ENCODE peak calls at places on chromosomes 2 and 18, in eight cellular contexts. I, N, X, W, Z, A, T and R are unnamed samples.

GRCh38 chr2:222817628-222818027 is 43.2 kb upstream of the ACSL3 start:
- DNase-seq in I (no peak), N (no peak), W (no peak), X (no peak), T (no peak), A (no peak), Z (no peak), R (no peak)

GRCh38 chr2:149743842-149744468 is 156.4 kb upstream of the MMADHC start:
- DNase-seq in N (no peak), I (peak; percentile 96), T (no peak), W (peak; percentile 97), A (no peak), Z (peak; percentile 78), X (peak; percentile 80), R (peak; percentile 85)

GRCh38 chr18:75043478-75043877 is 165.5 kb downstream of the PTGR3 start:
- DNase-seq in I (no peak), N (no peak), T (no peak), W (no peak), A (no peak), X (no peak), Z (no peak), R (no peak)

GRCh38 chr2:117128471-117128870 is 686.0 kb upstream of the DDX18 start:
- DNase-seq in W (no peak), I (peak; percentile 5), T (no peak), X (peak; percentile 9), N (no peak), Z (no peak), A (no peak), R (no peak)

GRCh38 chr2:117571590-117572349 is 242.7 kb upstream of the DDX18 start:
- DNase-seq in T (no peak), Z (no peak), W (no peak), N (no peak), A (no peak), I (no peak), X (no peak), R (no peak)

GRCh38 chr2:239151201-239152131 is 249.4 kb downstream of the HDAC4 start:
- DNase-seq in W (no peak), N (no peak), Z (no peak), I (no peak), X (no peak), A (no peak), T (peak; percentile 76), R (no peak)

GRCh38 chr18:40371673-40372072 is 1583.4 kb upstream of the PIK3C3 start:
- DNase-seq in N (no peak), I (peak; percentile 79), A (no peak), X (peak; percentile 20), T (no peak), W (peak; percentile 83), Z (peak; percentile 42), R (peak; percentile 45)

GRCh38 chr2:42028571-42029148 is 19.2 kb upstream of the PKDCC start:
- DNase-seq in I (peak; percentile 45), Z (no peak), A (no peak), X (peak; percentile 37), N (no peak), W (no peak), T (no peak), R (peak; percentile 52)

GRCh38 chr2:235868224-235868623 is 300.0 kb downstream of the GBX2 start:
- DNase-seq in Z (no peak), N (no peak), I (no peak), W (peak; percentile 13), A (no peak), X (peak; percentile 62), T (peak; percentile 26), R (peak; percentile 29)

GRCh38 chr2:235863414-235863813 is 304.8 kb downstream of the GBX2 start:
- DNase-seq in W (no peak), T (no peak), I (no peak), N (no peak), X (no peak), A (no peak), Z (no peak), R (no peak)

GRCh38 chr2:235866373-235866772 is 301.8 kb downstream of the GBX2 start:
- DNase-seq in I (peak; percentile 16), W (peak; percentile 16), N (no peak), X (no peak), A (no peak), Z (no peak), T (no peak), R (no peak)

GRCh38 chr2:235864311-235864710 is 303.9 kb downstream of the GBX2 start:
- DNase-seq in T (no peak), W (no peak), N (no peak), A (no peak), I (no peak), X (no peak), Z (no peak), R (no peak)

GRCh38 chr2:235864746-235865535 is 303.2 kb downstream of the GBX2 start:
- DNase-seq in T (no peak), N (no peak), W (peak; percentile 13), X (peak; percentile 53), A (no peak), I (peak; percentile 39), Z (no peak), R (peak; percentile 10)
- H3K4me3 ChIP-seq in T (no peak overlapping the region), N (no peak overlapping the region), W (no peak overlapping the region), X (peak overlapping the region; percentile 49), A (no peak overlapping the region), I (no peak overlapping the region), Z (no peak overlapping the region), R (no peak overlapping the region)

GRCh38 chr2:130767408-130767775 is 12.1 kb downstream of the AMER3 start:
- DNase-seq in X (no peak), W (no peak), T (no peak), A (no peak), Z (no peak), I (no peak), N (no peak), R (no peak)

GRCh38 chr2:130766711-130767407 is 11.5 kb downstream of the AMER3 start:
- DNase-seq in A (no peak), W (no peak), I (no peak), T (no peak), Z (no peak), X (no peak), N (no peak), R (no peak)

GRCh38 chr2:130766037-130766436 is 10.7 kb downstream of the AMER3 start:
- DNase-seq in W (no peak), X (no peak), A (no peak), T (no peak), Z (no peak), I (no peak), N (no peak), R (no peak)

GRCh38 chr2:130769343-130769907 is 14.1 kb downstream of the AMER3 start:
- DNase-seq in I (no peak), T (no peak), A (no peak), N (no peak), X (no peak), W (no peak), Z (no peak), R (no peak)

DNA sequence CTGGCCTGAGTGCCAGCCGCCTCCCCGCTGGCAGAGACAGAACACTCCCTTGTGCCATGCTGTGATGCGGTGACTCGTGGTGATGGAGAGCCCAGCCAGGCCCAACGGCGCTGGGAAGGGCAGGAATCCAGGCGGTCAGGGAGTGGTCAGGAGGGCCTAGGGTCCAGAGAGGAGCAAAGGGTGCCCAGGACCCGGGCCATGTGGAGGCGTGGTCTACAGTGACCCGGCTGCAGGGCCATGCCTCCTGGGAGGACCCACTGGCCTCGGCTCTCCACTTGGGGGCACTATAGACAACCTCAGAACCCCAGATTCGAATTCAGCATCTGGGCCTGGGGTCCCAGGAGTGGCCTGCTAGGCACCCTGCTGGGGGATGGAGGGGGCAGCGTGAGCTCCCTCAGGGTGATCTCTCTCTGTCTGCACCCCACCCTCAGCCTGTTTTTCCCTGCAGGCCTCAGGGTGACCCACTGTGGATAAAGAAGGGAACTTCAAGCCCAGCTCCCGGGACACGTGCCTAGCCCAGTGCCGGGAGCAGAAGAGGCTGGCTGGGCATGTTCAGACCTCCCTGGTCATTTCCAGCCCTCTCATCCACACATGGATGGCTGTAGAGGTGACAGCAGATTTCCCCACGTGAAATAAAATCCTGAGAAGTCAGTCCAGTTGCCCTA is 13.0 kb downstream of the AMER3 start:
- DNase-seq in I (no peak), X (no peak), Z (no peak), N (peak; percentile 53), W (no peak), T (no peak), A (no peak), R (no peak)
- TF ChIP-seq CTCF in I (no peak), X (no peak), Z (peak; percentile 41), N (peak; percentile 16), W (no peak), T (no peak), A (peak; percentile 50), R (no peak)

GRCh38 chr2:89820248-89820647 is 1128.8 kb downstream of the RPIA start:
- DNase-seq in Z (no peak), W (no peak), I (no peak), T (no peak), X (no peak), N (no peak), A (no peak), R (no peak)

GRCh38 chr2:89823556-89823955 is 1132.1 kb downstream of the RPIA start:
- DNase-seq in T (no peak), Z (no peak), I (no peak), A (no peak), W (no peak), X (no peak), N (no peak), R (no peak)

GRCh38 chr2:89821455-89821945 is 1130.0 kb downstream of the RPIA start:
- DNase-seq in N (no peak), I (no peak), T (no peak), Z (no peak), A (no peak), X (no peak), W (no peak), R (no peak)

GRCh38 chr2:89829828-89830227 is 1138.4 kb downstream of the RPIA start:
- DNase-seq in A (no peak), W (peak; percentile 42), T (no peak), N (no peak), X (no peak), Z (no peak), I (no peak), R (no peak)

GRCh38 chr2:89825034-89825433 is 1133.6 kb downstream of the RPIA start:
- DNase-seq in A (no peak), T (no peak), I (no peak), X (no peak), Z (no peak), N (no peak), W (no peak), R (no peak)
- H3K4me3 ChIP-seq in A (no peak overlapping the region), T (no peak overlapping the region), I (no peak overlapping the region), X (no peak overlapping the region), Z (no peak overlapping the region), N (no peak overlapping the region), W (no peak overlapping the region), R (no peak overlapping the region)

DNA sequence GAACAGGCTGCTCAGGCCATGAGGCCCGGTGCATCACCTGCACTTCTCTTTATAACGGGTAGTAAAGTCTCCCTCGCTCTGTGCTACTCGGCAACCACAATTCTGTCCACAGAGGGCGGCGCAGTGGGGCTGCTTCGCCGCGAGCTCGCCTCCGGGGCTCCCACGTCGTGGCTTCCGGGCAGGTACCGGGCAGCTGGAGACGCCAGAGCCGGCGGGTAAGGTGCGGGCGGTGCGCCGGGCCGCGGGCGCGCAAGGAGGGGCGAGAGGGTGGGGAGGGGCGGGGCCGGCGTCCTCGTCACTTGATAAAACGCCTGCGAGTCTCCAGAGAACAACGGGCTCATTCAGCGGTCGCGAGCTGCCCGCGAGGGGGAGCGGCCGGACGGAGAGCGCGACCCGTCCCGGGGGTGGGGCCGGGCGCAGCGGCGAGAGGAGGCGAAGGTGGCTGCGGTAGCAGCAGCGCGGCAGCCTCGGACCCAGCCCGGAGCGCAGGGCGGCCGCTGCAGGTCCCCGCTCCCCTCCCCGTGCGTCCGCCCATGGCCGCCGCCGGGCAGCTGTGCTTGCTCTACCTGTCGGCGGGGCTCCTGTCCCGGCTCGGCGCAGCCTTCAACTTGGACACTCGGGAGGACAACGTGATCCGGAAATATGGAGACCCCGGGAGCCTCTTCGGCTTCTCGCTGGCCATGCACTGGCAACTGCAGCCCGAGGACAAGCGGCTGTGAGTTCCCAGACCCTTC is at the start of gene ITGA6:
- DNase-seq in N (peak; percentile 87), A (no peak), X (no peak), W (peak; percentile 52), Z (peak; percentile 92), T (peak; percentile 23), I (peak; percentile 68), R (peak; percentile 33)
- TF ChIP-seq CTCF in N (no peak), A (no peak), X (no peak), W (peak; percentile 3), Z (peak; percentile 29), T (no peak), I (no peak), R (no peak)